ENCODE peak calls at places on chromosomes 3 and 15, in four cellular contexts. I, B, P and C are unnamed samples.
A peak's percentile ranks its signal among the peaks of the same experiment; 100 is the strongest.

GRCh38 chr15:29920515-29920914 is 98.2 kb upstream of the TJP1 start:
- DNase-seq in B (no peak), P (no peak), I (no peak), C (no peak)

GRCh38 chr15:29127506-29128430 is 141.9 kb downstream of the NSMCE3 start:
- DNase-seq in B (no peak), I (no peak), P (no peak), C (no peak)

GRCh38 chr3:8491750-8492149 is 9.9 kb upstream of the LMCD1 start:
- DNase-seq in B (no peak), P (no peak), I (no peak), C (no peak)

GRCh38 chr3:4601926-4602325 is 108.8 kb downstream of the ITPR1 start:
- DNase-seq in I (no peak), B (no peak), P (no peak), C (no peak)

GRCh38 chr15:82081904-82082810 is 36.3 kb upstream of the MEX3B start:
- DNase-seq in P (no peak), B (peak; percentile 44), I (no peak), C (no peak)

GRCh38 chr3:47420044-47420430 is 39.2 kb downstream of the PTPN23 start:
- DNase-seq in P (no peak), I (no peak), B (no peak), C (no peak)

GRCh38 chr3:16064660-16065414 is 109.6 kb upstream of the GALNT15 start:
- DNase-seq in B (no peak), P (no peak), I (no peak), C (no peak)

GRCh38 chr3:149368201-149368849 is 9.1 kb downstream of the TM4SF1 start:
- DNase-seq in I (no peak), P (no peak), B (no peak), C (no peak)

GRCh38 chr15:63331456-63331855 is 50.2 kb downstream of the CA12 start:
- DNase-seq in P (no peak), I (no peak), B (no peak), C (no peak)